ENCODE peak calls at places on chromosome 11, in nine cellular contexts. R is hippocampal formation, Z is HCT116, J is AG08396, V is anterior cingulate cortex, T is pancreas, I is HuH-7.5, E is AG10803, W is activated T-cell treated with anti-CD3 and anti-CD28 coated beads for 1 hour. B is an unnamed sample.
A peak's percentile ranks its signal among the peaks of the same experiment; 100 is the strongest.

GRCh38 chr11:1335811-1336761 is 26.7 kb upstream of the TOLLIP start:
- DNase-seq in R (peak; percentile 34), Z (no peak), J (peak; percentile 79), V (peak; percentile 61), T (peak; percentile 65), I (no peak), E (peak; percentile 94), W (peak; percentile 46), B (peak; percentile 52)

GRCh38 chr11:126601136-126601535 is 245.7 kb downstream of the ST3GAL4 start:
- DNase-seq in R (no peak), Z (no peak), J (no peak), V (no peak), T (no peak), I (no peak), E (no peak), W (no peak), B (no peak)

GRCh38 chr11:100557830-100558611 is 129.1 kb upstream of the ARHGAP42 start:
- DNase-seq in R (no peak), Z (no peak), J (peak; percentile 14), V (no peak), T (no peak), I (no peak), E (peak; percentile 58), W (no peak), B (peak; percentile 15)

GRCh38 chr11:31442086-31442485 is 67.3 kb downstream of the IMMP1L start:
- DNase-seq in R (no peak), Z (no peak), J (no peak), V (no peak), T (no peak), I (no peak), E (no peak), W (no peak), B (no peak)

GRCh38 chr11:65141896-65142494 is 7.7 kb upstream of the SYVN1 start:
- DNase-seq in R (no peak), Z (no peak), J (no peak), V (no peak), T (no peak), I (no peak), E (no peak), W (no peak), B (no peak)

GRCh38 chr11:116390963-116391362 is 381.8 kb downstream of the BUD13 start:
- DNase-seq in R (no peak), Z (no peak), J (no peak), V (no peak), T (no peak), I (no peak), E (no peak), W (no peak), B (no peak)

GRCh38 chr11:114684636-114685035 is 6.3 kb downstream of the NXPE2 start:
- DNase-seq in R (no peak), Z (no peak), J (no peak), V (no peak), T (no peak), I (no peak), E (no peak), W (no peak), B (no peak)

GRCh38 chr11:121761171-121761570 is 308.4 kb upstream of the SORL1-AS1 start:
- DNase-seq in R (no peak), Z (no peak), J (no peak), V (no peak), T (no peak), I (no peak), E (no peak), W (no peak), B (no peak)

GRCh38 chr11:95584589-95584988 is 205.0 kb downstream of the FAM76B start:
- DNase-seq in R (no peak), Z (no peak), J (no peak), V (no peak), T (no peak), I (no peak), E (no peak), W (no peak), B (no peak)

GRCh38 chr11:70760416-70761020 is 362.2 kb downstream of the CTTN start:
- DNase-seq in R (no peak), Z (no peak), J (no peak), V (no peak), T (no peak), I (no peak), E (no peak), W (no peak), B (no peak)

GRCh38 chr11:57646756-57647303 is 2.9 kb downstream of the YPEL4 start:
- DNase-seq in R (no peak), Z (no peak), J (no peak), V (no peak), T (no peak), I (no peak), E (no peak), W (no peak), B (peak; percentile 17)

GRCh38 chr11:57637626-57638004 is 12.1 kb downstream of the YPEL4 start:
- DNase-seq in R (no peak), Z (no peak), J (peak; percentile 23), V (no peak), T (no peak), I (no peak), E (peak; percentile 40), W (no peak), B (no peak)

GRCh38 chr11:64876226-64876750 is 2.1 kb downstream of the EHD1 start:
- DNase-seq in R (peak; percentile 46), Z (no peak), J (no peak), V (peak; percentile 42), T (no peak), I (no peak), E (no peak), W (no peak), B (no peak)

GRCh38 chr11:132744771-132745170 is 787.5 kb downstream of the OPCML start:
- DNase-seq in R (no peak), Z (no peak), J (peak; percentile 18), V (no peak), T (no peak), I (no peak), E (peak; percentile 83), W (no peak), B (peak; percentile 20)

GRCh38 chr11:117328414-117329010 is 858 bp downstream of the CEP164 start:
- DNase-seq in R (peak; percentile 44), Z (no peak), J (peak; percentile 43), V (no peak), T (no peak), I (no peak), E (no peak), W (no peak), B (peak; percentile 38)

GRCh38 chr11:96021901-96022650 is 98.2 kb upstream of the MTMR2 start:
- DNase-seq in R (no peak), Z (no peak), J (no peak), V (no peak), T (no peak), I (no peak), E (no peak), W (no peak), B (no peak)

GRCh38 chr11:67372993-67373915 is at the start of gene CLCF1:
- DNase-seq in R (no peak), Z (no peak), J (peak; percentile 87), V (no peak), T (peak; percentile 84), I (peak; percentile 98), E (peak; percentile 93), W (peak; percentile 61), B (peak; percentile 92)

GRCh38 chr11:121523581-121524232 is 70.9 kb upstream of the SORL1-AS1 start:
- DNase-seq in R (no peak), Z (no peak), J (no peak), V (no peak), T (no peak), I (no peak), E (no peak), W (no peak), B (no peak)